ENCODE peak calls at places on chromosome 5, in four cellular contexts. T, X, W and K are unnamed samples.

GRCh38 chr5:5645198-5645597 is 222.7 kb downstream of the ICE1 start:
- DNase-seq in T (no peak), X (no peak), W (no peak), K (no peak)

GRCh38 chr5:139446956-139447779 is 7.8 kb upstream of the DNAJC18 start:
- DNase-seq in T (no peak), X (no peak), W (no peak), K (no peak)

GRCh38 chr5:178230879-178231735 is 1.5 kb downstream of the PHYKPL start:
- DNase-seq in T (no peak), X (no peak), W (no peak), K (peak)

GRCh38 chr5:56468278-56468677 is 235.1 kb upstream of the ANKRD55 start:
- DNase-seq in T (no peak), X (no peak), W (no peak), K (no peak)

GRCh38 chr5:99795026-99795425 is 740.1 kb upstream of the FAM174A start:
- DNase-seq in T (no peak), X (no peak), W (no peak), K (no peak)

GRCh38 chr5:161409471-161409870 is 137.1 kb downstream of the GABRB2 start:
- DNase-seq in T (no peak), X (no peak), W (no peak), K (no peak)

GRCh38 chr5:14009575-14009974 is 65.1 kb upstream of the DNAH5 start:
- DNase-seq in T (no peak), X (no peak), W (no peak), K (no peak)

GRCh38 chr5:146339715-146340259 is 1.1 kb downstream of the POU4F3 start:
- DNase-seq in T (no peak), X (no peak), W (no peak), K (peak)